ENCODE peak calls at places on chromosomes 1 and 21, in five cellular contexts. B is pancreas, X is tibial nerve, F is lower lobe of right lung, K is SK-N-SH. Q is an unnamed sample.

GRCh38 chr1:164644774-164645634 is 86.0 kb downstream of the PBX1 start:
- DNase-seq in K (peak), X (no peak), B (no peak), F (no peak), Q (no peak)

GRCh38 chr1:155607708-155608107 is 2.3 kb upstream of the MSTO1 start:
- DNase-seq in B (no peak), F (no peak), K (no peak), X (no peak), Q (no peak)

GRCh38 chr1:231603598-231604275 is 22.9 kb upstream of the DISC1 start:
- DNase-seq in B (peak), K (peak), X (peak), F (no peak), Q (peak)

GRCh38 chr1:162632234-162632666 is at the start of gene DDR2:
- DNase-seq in X (peak), K (peak), F (no peak), B (peak), Q (peak)

GRCh38 chr1:43893020-43893419 is 40.6 kb upstream of the ARTN start:
- DNase-seq in K (no peak), B (no peak), F (no peak), X (no peak), Q (no peak)

GRCh38 chr1:43653893-43654292 is 3.9 kb downstream of the KDM4A start:
- DNase-seq in X (no peak), K (no peak), F (no peak), B (no peak), Q (no peak)

GRCh38 chr1:43803105-43803504 is 95.8 kb downstream of the ST3GAL3 start:
- DNase-seq in X (no peak), B (no peak), F (no peak), K (no peak), Q (no peak)

GRCh38 chr1:90074137-90074536 is 79.2 kb downstream of the ZNF326 start:
- DNase-seq in F (no peak), B (no peak), X (no peak), K (no peak), Q (no peak)

GRCh38 chr1:35443768-35444518 is 113.3 kb downstream of the KIAA0319L start:
- DNase-seq in B (no peak), K (no peak), F (no peak), X (no peak), Q (peak)

GRCh38 chr1:18505666-18506065 is 24.9 kb downstream of the KLHDC7A start:
- DNase-seq in B (no peak), X (no peak), K (no peak), F (no peak), Q (no peak)

GRCh38 chr1:112614460-112615065 is 4.4 kb downstream of the ST7L start:
- DNase-seq in X (no peak), B (no peak), F (no peak), K (peak), Q (peak)

GRCh38 chr1:47523812-47524170 is 85.9 kb downstream of the FOXD2 start:
- DNase-seq in B (no peak), X (no peak), F (no peak), K (no peak), Q (peak)

GRCh38 chr1:212515329-212515760 is 82.6 kb downstream of the NENF start:
- DNase-seq in B (no peak), X (no peak), F (no peak), K (peak), Q (peak)

GRCh38 chr1:19797827-19798226 is 1.9 kb downstream of the TMCO4 start:
- DNase-seq in K (no peak), X (no peak), B (no peak), F (no peak), Q (no peak)
- H3K27ac ChIP-seq in K (no peak), X (peak), B (no peak), F (no peak), Q (no peak)

GRCh38 chr21:43644609-43645008 is 14.7 kb downstream of the HSF2BP start:
- DNase-seq in F (no peak), K (no peak), X (no peak), B (no peak), Q (no peak)
- H3K27ac ChIP-seq in F (no peak), K (no peak), X (no peak), B (no peak), Q (no peak)

DNA sequence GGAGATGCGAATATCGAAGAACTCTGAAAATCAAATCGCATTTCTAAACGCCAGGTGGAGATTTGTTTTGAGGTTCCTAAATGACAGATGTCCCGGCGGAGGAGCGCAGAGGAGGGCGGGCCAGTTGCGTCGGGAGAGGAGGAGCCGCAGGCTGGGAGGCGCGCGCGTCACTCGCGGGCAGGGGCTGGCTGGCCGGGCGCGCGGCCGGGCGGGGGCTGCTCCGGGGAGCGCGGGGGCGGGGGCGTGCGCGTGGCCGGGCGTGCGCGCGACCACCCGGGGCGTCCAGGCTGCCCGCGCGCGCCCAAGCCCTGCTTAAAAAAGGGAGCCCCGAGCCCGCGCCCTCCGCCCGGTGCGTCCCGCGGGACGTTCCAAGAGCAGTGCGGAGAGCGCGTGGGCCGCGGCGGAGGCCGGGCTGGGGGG is 47.3 kb downstream of the H3-3A start:
- DNase-seq in X (peak), B (peak), K (peak), F (peak), Q (peak)
- H3K27ac ChIP-seq in X (peak), B (peak), K (peak), F (peak), Q (peak)

GRCh38 chr1:198747127-198747526 is 108.3 kb downstream of the PTPRC start:
- DNase-seq in B (no peak), F (no peak), K (no peak), X (no peak), Q (no peak)
- H3K27ac ChIP-seq in B (no peak), F (no peak), K (no peak), X (no peak), Q (no peak)

GRCh38 chr1:206508956-206509355 is 1.6 kb downstream of the RASSF5 start:
- DNase-seq in K (no peak), F (no peak), X (no peak), B (no peak), Q (no peak)

GRCh38 chr1:206506405-206506802 is 927 bp upstream of the RASSF5 start:
- DNase-seq in F (no peak), X (no peak), B (no peak), K (no peak), Q (no peak)

GRCh38 chr1:206506803-206507394 is 432 bp upstream of the RASSF5 start:
- DNase-seq in X (no peak), B (peak), K (peak), F (no peak), Q (no peak)

GRCh38 chr1:206508130-206508884 is 976 bp downstream of the RASSF5 start:
- DNase-seq in X (no peak), K (no peak), B (no peak), F (no peak), Q (no peak)

GRCh38 chr1:206507395-206508129 is at the start of gene RASSF5:
- DNase-seq in K (peak), F (peak), B (peak), X (peak), Q (peak)
- H3K27ac ChIP-seq in K (no peak), F (peak), B (peak), X (peak), Q (no peak)

GRCh38 chr1:54199765-54200518 is at the start of the genes CYB5RL and MRPL37:
- DNase-seq in B (peak), K (peak), F (peak), X (peak), Q (peak)
- H3K27ac ChIP-seq in B (peak), K (peak), F (peak), X (peak), Q (no peak)

GRCh38 chr1:204726478-204726877 is 40.9 kb upstream of the LRRN2 start:
- DNase-seq in K (no peak), X (no peak), B (peak), F (no peak), Q (no peak)
- H3K27ac ChIP-seq in K (no peak), X (no peak), B (no peak), F (no peak), Q (no peak)

GRCh38 chr1:16387201-16388185 is 20.5 kb downstream of the SZRD1 start:
- DNase-seq in B (no peak), K (no peak), F (peak), X (no peak), Q (no peak)

GRCh38 chr1:16386454-16387113 is 19.5 kb downstream of the SZRD1 start:
- DNase-seq in X (no peak), F (no peak), K (peak), B (no peak), Q (no peak)

GRCh38 chr1:16383917-16384316 is 16.9 kb downstream of the SZRD1 start:
- DNase-seq in K (peak), B (no peak), X (no peak), F (no peak), Q (no peak)

GRCh38 chr1:16380868-16381267 is 13.8 kb downstream of the SZRD1 start:
- DNase-seq in F (no peak), B (no peak), X (no peak), K (no peak), Q (no peak)

DNA sequence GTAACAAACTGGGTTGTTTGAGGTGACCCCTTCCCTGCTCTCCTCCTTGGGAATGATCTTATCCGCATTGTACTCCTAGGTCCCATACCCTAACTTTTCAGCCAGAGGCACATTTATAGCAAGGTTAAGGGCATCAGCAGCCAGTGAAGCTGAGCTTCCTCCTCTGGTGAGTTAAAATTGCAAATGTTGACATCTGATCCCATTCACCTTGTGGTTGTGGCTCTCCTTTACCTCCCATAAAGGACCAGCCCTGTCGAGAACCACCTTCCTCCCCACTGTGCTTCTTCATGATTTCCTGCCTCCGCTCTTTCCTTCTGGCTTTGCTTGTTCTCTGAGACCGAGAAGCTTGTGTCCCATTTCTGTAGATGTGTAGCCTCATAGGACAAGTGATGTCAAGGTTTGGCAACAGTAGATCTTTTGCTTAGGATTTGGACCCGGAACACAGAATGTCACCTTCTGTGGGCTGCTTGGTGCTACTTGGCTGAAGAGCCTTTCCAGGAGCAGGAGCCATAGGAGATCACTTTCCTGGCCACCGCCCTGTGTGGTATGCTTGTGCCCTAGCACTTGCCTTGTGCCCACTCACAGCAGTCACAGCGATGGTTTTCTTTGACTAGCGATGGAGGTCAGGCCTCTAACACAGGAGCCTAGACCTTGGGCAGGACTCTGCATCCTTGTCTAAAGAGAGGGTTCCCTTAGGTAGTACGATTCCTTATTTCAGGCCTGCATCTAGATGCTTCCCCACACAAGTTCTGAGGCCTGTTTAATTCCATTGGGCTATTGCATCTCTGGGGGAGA is 18.8 kb downstream of the SZRD1 start:
- DNase-seq in K (no peak), F (no peak), X (no peak), B (no peak), Q (no peak)
- H3K27ac ChIP-seq in K (peak), F (peak), X (peak), B (no peak), Q (no peak)

GRCh38 chr1:203663820-203664219 is 37.2 kb downstream of the ATP2B4 start:
- DNase-seq in B (no peak), F (no peak), K (no peak), X (no peak), Q (no peak)
- H3K27ac ChIP-seq in B (no peak), F (peak), K (no peak), X (peak), Q (no peak)

GRCh38 chr1:204348197-204348596 is 11.5 kb downstream of the PLEKHA6 start:
- DNase-seq in F (no peak), K (no peak), X (no peak), B (no peak), Q (no peak)

GRCh38 chr1:204350265-204350664 is 9.5 kb downstream of the PLEKHA6 start:
- DNase-seq in B (no peak), X (no peak), K (no peak), F (no peak), Q (no peak)

GRCh38 chr1:204349602-204350001 is 10.1 kb downstream of the PLEKHA6 start:
- DNase-seq in F (no peak), K (no peak), B (no peak), X (no peak), Q (no peak)

GRCh38 chr1:204350857-204351573 is 8.7 kb downstream of the PLEKHA6 start:
- DNase-seq in K (peak), B (peak), F (peak), X (peak), Q (peak)

DNA sequence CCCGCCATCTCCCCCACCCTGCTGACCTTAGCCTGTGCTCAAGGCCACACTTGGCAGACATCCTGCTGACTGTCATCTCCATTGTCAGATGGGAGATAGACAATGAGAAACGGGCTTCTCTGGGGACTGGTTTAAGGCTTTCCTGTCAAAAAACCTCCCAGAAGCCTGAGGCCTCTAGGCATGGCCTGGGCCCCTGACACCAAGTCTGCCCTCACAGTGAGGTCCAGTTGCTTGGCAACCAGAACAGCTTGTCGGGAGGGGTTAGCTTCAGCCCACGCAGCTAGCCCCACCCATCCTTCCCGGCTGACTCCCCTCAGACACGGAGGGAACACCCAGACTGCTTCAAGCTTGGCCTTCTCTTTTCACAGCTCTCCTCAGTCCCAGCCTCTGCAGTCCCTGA is 11.0 kb downstream of the PLEKHA6 start:
- DNase-seq in B (no peak), X (peak), K (peak), F (peak), Q (peak)
- H3K27ac ChIP-seq in B (no peak), X (peak), K (peak), F (peak), Q (peak)